ENCODE peak calls at places on chromosome 16, in eight cellular contexts. One of them, this sample, is unnamed.

GRCh38 chr16:68732068-68732680 is 4.9 kb upstream of the CDH1 start:
- DNase-seq in lung: peak; percentile 80
- DNase-seq in colonic mucosa: peak; percentile 95
- DNase-seq in breast epithelium: peak; percentile 67
- DNase-seq in right atrium auricular region: no peak
- DNase-seq in right cardiac atrium: no peak
- DNase-seq in cardiac muscle cell: peak; percentile 29
- DNase-seq in fibroblast of lung: no peak
- DNase-seq in this sample: no peak

GRCh38 chr16:64880994-64881393 is 240.9 kb downstream of the CDH11 start:
- DNase-seq in lung: no peak
- DNase-seq in fibroblast of lung: peak; percentile 51
- DNase-seq in cardiac muscle cell: peak; percentile 30
- DNase-seq in breast epithelium: no peak
- DNase-seq in right cardiac atrium: no peak
- DNase-seq in colonic mucosa: no peak
- DNase-seq in right atrium auricular region: no peak
- DNase-seq in this sample: no peak

GRCh38 chr16:1745181-1745899 is 26.0 kb downstream of the NME3 start:
- DNase-seq in right atrium auricular region: no peak
- DNase-seq in breast epithelium: no peak
- DNase-seq in fibroblast of lung: no peak
- DNase-seq in cardiac muscle cell: peak; percentile 62
- DNase-seq in right cardiac atrium: no peak
- DNase-seq in lung: no peak
- DNase-seq in colonic mucosa: no peak
- DNase-seq in this sample: peak; percentile 94

GRCh38 chr16:75580-76501 is 2.2 kb upstream of the MPG start:
- DNase-seq in right cardiac atrium: peak; percentile 80
- DNase-seq in cardiac muscle cell: peak; percentile 95
- DNase-seq in colonic mucosa: peak; percentile 63
- DNase-seq in right atrium auricular region: peak; percentile 92
- DNase-seq in lung: peak; percentile 73
- DNase-seq in breast epithelium: peak; percentile 76
- DNase-seq in fibroblast of lung: peak; percentile 93
- DNase-seq in this sample: peak; percentile 88

GRCh38 chr16:62041401-62041800 is 5.2 kb upstream of the CDH8 start:
- DNase-seq in fibroblast of lung: no peak
- DNase-seq in cardiac muscle cell: peak; percentile 3
- DNase-seq in colonic mucosa: no peak
- DNase-seq in right cardiac atrium: no peak
- DNase-seq in lung: no peak
- DNase-seq in right atrium auricular region: no peak
- DNase-seq in breast epithelium: no peak
- DNase-seq in this sample: peak; percentile 0

GRCh38 chr16:57661936-57662906 is 5.9 kb upstream of the ADGRG3 start:
- DNase-seq in fibroblast of lung: no peak
- DNase-seq in cardiac muscle cell: no peak
- DNase-seq in breast epithelium: no peak
- DNase-seq in right cardiac atrium: no peak
- DNase-seq in right atrium auricular region: no peak
- DNase-seq in lung: no peak
- DNase-seq in colonic mucosa: no peak
- DNase-seq in this sample: no peak

GRCh38 chr16:24980077-24980793 is 34.9 kb downstream of the ARHGAP17 start:
- DNase-seq in breast epithelium: no peak
- DNase-seq in right cardiac atrium: no peak
- DNase-seq in lung: no peak
- DNase-seq in right atrium auricular region: no peak
- DNase-seq in fibroblast of lung: no peak
- DNase-seq in cardiac muscle cell: no peak
- DNase-seq in colonic mucosa: no peak
- DNase-seq in this sample: no peak

GRCh38 chr16:18975109-18975508 is 8.6 kb upstream of the TMC7 start:
- DNase-seq in right atrium auricular region: no peak
- DNase-seq in fibroblast of lung: no peak
- DNase-seq in cardiac muscle cell: no peak
- DNase-seq in lung: no peak
- DNase-seq in breast epithelium: no peak
- DNase-seq in right cardiac atrium: no peak
- DNase-seq in colonic mucosa: no peak
- DNase-seq in this sample: no peak

GRCh38 chr16:15775209-15775608 is 81.6 kb downstream of the MYH11 start:
- DNase-seq in fibroblast of lung: peak; percentile 21
- DNase-seq in lung: no peak
- DNase-seq in right cardiac atrium: no peak
- DNase-seq in cardiac muscle cell: peak; percentile 44
- DNase-seq in breast epithelium: no peak
- DNase-seq in right atrium auricular region: no peak
- DNase-seq in colonic mucosa: no peak
- DNase-seq in this sample: peak; percentile 20

GRCh38 chr16:68296291-68296690 is 14.5 kb downstream of the SLC7A6OS start:
- DNase-seq in cardiac muscle cell: no peak
- DNase-seq in breast epithelium: no peak
- DNase-seq in colonic mucosa: no peak
- DNase-seq in right cardiac atrium: no peak
- DNase-seq in right atrium auricular region: no peak
- DNase-seq in fibroblast of lung: no peak
- DNase-seq in lung: no peak
- DNase-seq in this sample: no peak

GRCh38 chr16:12763517-12763916 is 40.2 kb downstream of the CPPED1 start:
- DNase-seq in lung: no peak
- DNase-seq in breast epithelium: no peak
- DNase-seq in right atrium auricular region: no peak
- DNase-seq in right cardiac atrium: no peak
- DNase-seq in colonic mucosa: no peak
- DNase-seq in cardiac muscle cell: peak; percentile 60
- DNase-seq in fibroblast of lung: no peak
- DNase-seq in this sample: no peak

GRCh38 chr16:75273054-75273925 is 21.9 kb upstream of the BCAR1 start:
- DNase-seq in right cardiac atrium: no peak
- DNase-seq in cardiac muscle cell: no peak
- DNase-seq in fibroblast of lung: peak; percentile 31
- DNase-seq in colonic mucosa: no peak
- DNase-seq in breast epithelium: no peak
- DNase-seq in right atrium auricular region: no peak
- DNase-seq in lung: no peak
- DNase-seq in this sample: no peak

GRCh38 chr16:68287276-68288251 is 23.2 kb downstream of the SLC7A6OS start:
- DNase-seq in right cardiac atrium: peak; percentile 91
- DNase-seq in breast epithelium: peak; percentile 72
- DNase-seq in lung: peak; percentile 53
- DNase-seq in right atrium auricular region: peak; percentile 79
- DNase-seq in fibroblast of lung: peak; percentile 83
- DNase-seq in cardiac muscle cell: peak; percentile 89
- DNase-seq in colonic mucosa: no peak
- DNase-seq in this sample: peak; percentile 28

GRCh38 chr16:67950335-67950843 is 6.5 kb upstream of the LCAT start:
- DNase-seq in right cardiac atrium: no peak
- DNase-seq in lung: no peak
- DNase-seq in cardiac muscle cell: no peak
- DNase-seq in colonic mucosa: no peak
- DNase-seq in breast epithelium: no peak
- DNase-seq in fibroblast of lung: no peak
- DNase-seq in right atrium auricular region: no peak
- DNase-seq in this sample: no peak

GRCh38 chr16:68901910-68902309 is 58.6 kb downstream of the TANGO6 start:
- DNase-seq in right cardiac atrium: no peak
- DNase-seq in lung: no peak
- DNase-seq in breast epithelium: no peak
- DNase-seq in colonic mucosa: no peak
- DNase-seq in right atrium auricular region: no peak
- DNase-seq in cardiac muscle cell: peak; percentile 41
- DNase-seq in fibroblast of lung: peak; percentile 67
- DNase-seq in this sample: no peak

GRCh38 chr16:48284772-48285409 is 37.6 kb upstream of the ABCC11 start:
- DNase-seq in cardiac muscle cell: no peak
- DNase-seq in colonic mucosa: no peak
- DNase-seq in breast epithelium: no peak
- DNase-seq in right cardiac atrium: no peak
- DNase-seq in fibroblast of lung: no peak
- DNase-seq in lung: no peak
- DNase-seq in right atrium auricular region: no peak
- DNase-seq in this sample: no peak

DNA sequence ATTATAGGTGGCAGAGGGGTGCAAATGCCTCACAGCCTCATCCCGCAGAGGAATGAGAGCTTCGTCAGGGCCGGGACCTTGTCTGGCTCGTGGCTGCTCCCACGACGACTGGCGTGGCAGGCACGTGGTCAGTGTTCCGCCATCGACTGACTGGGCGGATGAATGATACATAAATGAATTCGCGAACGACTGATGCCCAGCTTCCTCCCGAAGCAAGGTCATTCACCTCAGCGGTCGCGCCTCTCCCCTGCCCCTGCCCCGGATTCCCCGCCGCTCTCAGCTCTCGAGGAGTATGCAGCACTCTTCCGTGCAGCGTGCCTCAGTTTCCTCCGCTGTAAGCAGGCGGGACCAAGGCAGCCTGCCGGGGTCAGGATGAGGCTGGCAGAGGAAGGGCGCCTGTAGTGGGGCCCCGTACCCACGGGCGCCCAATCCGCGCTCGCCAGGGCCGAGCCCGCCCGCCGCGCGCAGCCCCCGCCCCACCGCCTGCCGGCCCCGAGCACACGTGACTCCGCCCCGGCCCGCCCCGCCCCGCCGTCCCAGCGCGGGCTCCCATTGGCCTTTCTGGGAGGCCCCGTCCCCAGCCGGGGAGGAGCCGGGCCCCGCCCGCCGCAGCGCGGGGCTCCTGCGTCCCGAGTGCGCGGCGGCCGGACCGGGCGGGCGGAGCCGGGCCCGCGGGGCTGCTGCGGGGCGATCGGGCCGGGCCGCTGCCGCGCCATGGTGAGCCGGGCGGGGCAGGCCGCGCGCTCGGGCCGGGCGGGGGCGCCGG is at the start of gene SNN:
- DNase-seq in right cardiac atrium: peak; percentile 90
- DNase-seq in breast epithelium: peak; percentile 79
- DNase-seq in lung: peak; percentile 86
- DNase-seq in fibroblast of lung: peak; percentile 78
- DNase-seq in cardiac muscle cell: peak; percentile 91
- DNase-seq in colonic mucosa: peak; percentile 91
- DNase-seq in right atrium auricular region: peak; percentile 79
- DNase-seq in this sample: peak; percentile 87
- H3K27ac ChIP-seq in right cardiac atrium: peak within 1 kb of the TSS; percentile 62
- H3K27ac ChIP-seq in breast epithelium: peak within 1 kb of the TSS; percentile 80
- H3K27ac ChIP-seq in lung: peak within 1 kb of the TSS; percentile 69
- H3K27ac ChIP-seq in fibroblast of lung: peak within 1 kb of the TSS; percentile 36
- H3K27ac ChIP-seq in cardiac muscle cell: no peak within 1 kb of the TSS
- H3K27ac ChIP-seq in colonic mucosa: peak within 1 kb of the TSS; percentile 14
- H3K27ac ChIP-seq in right atrium auricular region: peak within 1 kb of the TSS; percentile 91
- H3K27ac ChIP-seq in this sample: peak within 1 kb of the TSS; percentile 54

GRCh38 chr16:86740817-86741799 is 162.8 kb downstream of the FOXL1 start:
- DNase-seq in right cardiac atrium: peak; percentile 69
- DNase-seq in cardiac muscle cell: peak; percentile 78
- DNase-seq in fibroblast of lung: peak; percentile 74
- DNase-seq in right atrium auricular region: peak; percentile 74
- DNase-seq in lung: no peak
- DNase-seq in breast epithelium: no peak
- DNase-seq in colonic mucosa: no peak
- DNase-seq in this sample: peak; percentile 96

GRCh38 chr16:86739808-86740207 is 161.5 kb downstream of the FOXL1 start:
- DNase-seq in right atrium auricular region: no peak
- DNase-seq in fibroblast of lung: no peak
- DNase-seq in cardiac muscle cell: no peak
- DNase-seq in colonic mucosa: no peak
- DNase-seq in lung: no peak
- DNase-seq in right cardiac atrium: no peak
- DNase-seq in breast epithelium: no peak
- DNase-seq in this sample: no peak

GRCh38 chr16:86740298-86740697 is 161.9 kb downstream of the FOXL1 start:
- DNase-seq in breast epithelium: no peak
- DNase-seq in right cardiac atrium: no peak
- DNase-seq in right atrium auricular region: no peak
- DNase-seq in lung: no peak
- DNase-seq in cardiac muscle cell: no peak
- DNase-seq in colonic mucosa: no peak
- DNase-seq in fibroblast of lung: no peak
- DNase-seq in this sample: no peak

GRCh38 chr16:86737083-86737482 is 158.7 kb downstream of the FOXL1 start:
- DNase-seq in right cardiac atrium: no peak
- DNase-seq in fibroblast of lung: no peak
- DNase-seq in lung: no peak
- DNase-seq in colonic mucosa: no peak
- DNase-seq in right atrium auricular region: no peak
- DNase-seq in cardiac muscle cell: no peak
- DNase-seq in breast epithelium: no peak
- DNase-seq in this sample: no peak

GRCh38 chr16:86739178-86739577 is 160.8 kb downstream of the FOXL1 start:
- DNase-seq in cardiac muscle cell: no peak
- DNase-seq in fibroblast of lung: no peak
- DNase-seq in lung: no peak
- DNase-seq in right cardiac atrium: no peak
- DNase-seq in colonic mucosa: no peak
- DNase-seq in right atrium auricular region: no peak
- DNase-seq in breast epithelium: no peak
- DNase-seq in this sample: no peak
- H3K27me3 ChIP-seq in cardiac muscle cell: peaks cover under 1% of the 10 kb centered on the region
- H3K27me3 ChIP-seq in fibroblast of lung: no peaks in the 10 kb centered on the region
- H3K27me3 ChIP-seq in lung: no peaks in the 10 kb centered on the region
- H3K27me3 ChIP-seq in right cardiac atrium: no peaks in the 10 kb centered on the region
- H3K27me3 ChIP-seq in colonic mucosa: no peaks in the 10 kb centered on the region
- H3K27me3 ChIP-seq in right atrium auricular region: no peaks in the 10 kb centered on the region
- H3K27me3 ChIP-seq in breast epithelium: no peaks in the 10 kb centered on the region
- H3K27me3 ChIP-seq in this sample: no peaks in the 10 kb centered on the region

DNA sequence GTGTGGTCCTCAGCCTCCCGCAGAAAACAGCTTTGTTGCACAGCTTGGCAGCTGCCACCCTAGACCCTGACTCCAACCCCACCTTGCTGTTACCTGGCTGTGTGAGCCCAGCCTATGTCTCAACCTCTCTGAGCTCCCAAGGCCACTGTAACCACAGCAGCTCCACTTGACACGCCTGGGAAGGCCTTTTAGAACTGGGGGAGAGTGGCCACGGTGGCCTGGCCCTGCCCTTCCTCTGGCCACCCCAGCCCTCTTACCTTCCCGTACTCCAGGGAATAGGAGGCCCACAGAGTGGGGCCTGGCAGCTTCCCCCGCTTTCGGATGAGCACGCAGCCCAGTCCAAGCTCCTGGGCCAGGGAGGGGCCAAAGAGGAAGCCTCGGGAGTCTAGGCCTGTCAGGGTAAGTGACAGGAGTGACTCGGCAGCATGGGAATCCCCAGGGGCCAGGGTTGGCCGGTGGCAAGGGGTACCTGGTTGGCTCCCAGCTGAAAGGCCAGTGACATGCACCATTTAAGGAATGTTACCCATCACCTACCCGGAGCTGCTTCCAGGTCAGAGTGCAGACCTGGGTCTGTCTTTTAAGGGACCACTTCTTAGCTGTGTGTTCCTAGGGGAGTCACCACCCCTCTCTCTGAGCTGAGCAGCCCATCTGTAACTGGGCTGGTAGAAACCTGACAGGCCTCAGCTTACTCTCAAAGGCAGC is 1.4 kb downstream of the APRT start:
- DNase-seq in right cardiac atrium: no peak
- DNase-seq in breast epithelium: no peak
- DNase-seq in lung: no peak
- DNase-seq in cardiac muscle cell: no peak
- DNase-seq in fibroblast of lung: no peak
- DNase-seq in right atrium auricular region: no peak
- DNase-seq in colonic mucosa: no peak
- DNase-seq in this sample: no peak
- H3K4me1 ChIP-seq in right cardiac atrium: no peaks in the 10 kb centered on the region
- H3K4me1 ChIP-seq in breast epithelium: peaks cover 14% of the 10 kb centered on the region
- H3K4me1 ChIP-seq in lung: peaks cover 10% of the 10 kb centered on the region
- H3K4me1 ChIP-seq in cardiac muscle cell: peaks cover 9% of the 10 kb centered on the region
- H3K4me1 ChIP-seq in fibroblast of lung: peaks cover 15% of the 10 kb centered on the region
- H3K4me1 ChIP-seq in right atrium auricular region: no peaks in the 10 kb centered on the region
- H3K4me1 ChIP-seq in colonic mucosa: peaks cover 11% of the 10 kb centered on the region
- H3K4me1 ChIP-seq in this sample: peaks cover 55% of the 10 kb centered on the region

GRCh38 chr16:3454631-3455147 is 11.2 kb downstream of the NAA60 start:
- DNase-seq in breast epithelium: no peak
- DNase-seq in right cardiac atrium: no peak
- DNase-seq in lung: no peak
- DNase-seq in right atrium auricular region: no peak
- DNase-seq in fibroblast of lung: no peak
- DNase-seq in cardiac muscle cell: no peak
- DNase-seq in colonic mucosa: no peak
- DNase-seq in this sample: no peak
- H3K27ac ChIP-seq in breast epithelium: no peak overlapping the region
- H3K27ac ChIP-seq in right cardiac atrium: peak overlapping the region; percentile 69
- H3K27ac ChIP-seq in lung: no peak overlapping the region
- H3K27ac ChIP-seq in right atrium auricular region: peak overlapping the region; percentile 97
- H3K27ac ChIP-seq in fibroblast of lung: no peak overlapping the region
- H3K27ac ChIP-seq in cardiac muscle cell: no peak overlapping the region
- H3K27ac ChIP-seq in colonic mucosa: no peak overlapping the region
- H3K27ac ChIP-seq in this sample: no peak overlapping the region